ENCODE peak calls at places on chromosomes 4 and X, in five cellular contexts. N is stimulated activated CD4-positive, alpha-beta T cell treated with anti-CD3 and anti-CD28 coated beads, Interleukin-1b, Interleukin-23, amount 100 ng/mL, for 1 hour; C is DMS 273 treated with DMSO at 0.1 percent for 48 hours; K is NCI-H1417; B is SJSA1. O is an unnamed sample.
A peak's percentile ranks its signal among the peaks of the same experiment; 100 is the strongest.

GRCh38 chr4:3341760-3342159 is 48.9 kb downstream of the RGS12 start:
- DNase-seq in N (no peak), C (no peak), K (no peak), B (no peak), O (no peak)

GRCh38 chrX:98194036-98194435 is 1310.3 kb downstream of the RPA4 start:
- DNase-seq in N (no peak), C (no peak), K (no peak), B (no peak), O (no peak)

GRCh38 chrX:8704184-8704583 is 27.8 kb downstream of the ANOS1 start:
- DNase-seq in N (no peak), C (no peak), K (no peak), B (no peak), O (no peak)

GRCh38 chrX:39654183-39654925 is 443.4 kb downstream of the BCOR start:
- DNase-seq in N (no peak), C (no peak), K (no peak), B (no peak), O (no peak)

GRCh38 chrX:122856205-122856604 is 327.9 kb upstream of the GRIA3 start:
- DNase-seq in N (no peak), C (no peak), K (no peak), B (no peak), O (no peak)

GRCh38 chr4:184384056-184384809 is 90.1 kb downstream of the IRF2 start:
- DNase-seq in N (no peak), C (no peak), K (no peak), B (peak; percentile 36), O (no peak)

GRCh38 chr4:173046818-173047217 is 121.8 kb upstream of the GALNT7 start:
- DNase-seq in N (no peak), C (no peak), K (peak; percentile 80), B (no peak), O (no peak)

GRCh38 chrX:105116541-105116940 is 104.0 kb downstream of the TEX13A start:
- DNase-seq in N (no peak), C (no peak), K (no peak), B (no peak), O (no peak)

GRCh38 chr4:74364649-74365491 is at the start of gene EREG:
- DNase-seq in N (no peak), C (no peak), K (peak; percentile 17), B (no peak), O (no peak)

GRCh38 chr4:174080361-174080760 is 203.1 kb downstream of the FBXO8 start:
- DNase-seq in N (no peak), C (no peak), K (no peak), B (no peak), O (no peak)

GRCh38 chrX:127459784-127460183 is 592.4 kb downstream of the ACTRT1 start:
- DNase-seq in N (no peak), C (no peak), K (no peak), B (no peak), O (no peak)

GRCh38 chr4:32560306-32560705 is 1840.1 kb downstream of the PCDH7 start:
- DNase-seq in N (no peak), C (no peak), K (no peak), B (no peak), O (no peak)

GRCh38 chr4:144223129-144223528 is 82.6 kb upstream of the GYPA start:
- DNase-seq in N (no peak), C (no peak), K (no peak), B (no peak), O (no peak)

GRCh38 chr4:126738527-126738923 is 894.2 kb upstream of the INTU start:
- DNase-seq in N (no peak), C (no peak), K (no peak), B (no peak), O (no peak)

GRCh38 chr4:76955187-76955586 is 5.6 kb downstream of the SEPTIN11 start:
- DNase-seq in N (no peak), C (no peak), K (no peak), B (no peak), O (no peak)

GRCh38 chrX:130523460-130524394 is 121.9 kb downstream of the RBMX2 start:
- DNase-seq in N (no peak), C (no peak), K (peak; percentile 22), B (peak; percentile 6), O (peak; percentile 20)

GRCh38 chrX:124086411-124086810 is 124.9 kb downstream of the STAG2 start:
- DNase-seq in N (no peak), C (no peak), K (no peak), B (no peak), O (no peak)

GRCh38 chrX:96480081-96480480 is 204.6 kb upstream of the DIAPH2 start:
- DNase-seq in N (no peak), C (no peak), K (no peak), B (peak; percentile 12), O (no peak)

GRCh38 chr4:112069110-112069509 is 76.1 kb upstream of the FAM241A start:
- DNase-seq in N (no peak), C (no peak), K (no peak), B (no peak), O (no peak)

GRCh38 chr4:91471280-91471679 is 832.5 kb upstream of the GRID2 start:
- DNase-seq in N (no peak), C (no peak), K (peak; percentile 61), B (no peak), O (peak; percentile 45)

GRCh38 chr4:144582975-144583374 is 63.0 kb upstream of the HHIP start:
- DNase-seq in N (no peak), C (no peak), K (no peak), B (no peak), O (no peak)

GRCh38 chrX:31420711-31421151 is 348.9 kb upstream of the FTHL17 start:
- DNase-seq in N (no peak), C (no peak), K (no peak), B (no peak), O (no peak)

GRCh38 chr4:89129080-89129640 is 17.8 kb downstream of the TIGD2 start:
- DNase-seq in N (no peak), C (no peak), K (no peak), B (peak; percentile 87), O (no peak)